ENCODE peak calls at places on chromosomes 5 and 9, in eight cellular contexts. H is GM23248; T is CD8-positive, alpha-beta memory T cell; O is testis; Y is mesendoderm; C is keratinocyte; U is breast epithelium; V is endothelial cell of umbilical vein. A is an unnamed sample.
A peak's percentile ranks its signal among the peaks of the same experiment; 100 is the strongest.

GRCh38 chr5:101045689-101046088 is 142.6 kb upstream of the ST8SIA4 start:
- DNase-seq in C (no peak), O (no peak), U (no peak), V (peak; percentile 55), H (peak; percentile 17), T (peak; percentile 5), Y (no peak), A (no peak)

GRCh38 chr9:128863647-128864046 is 18.1 kb downstream of the KYAT1 start:
- DNase-seq in C (no peak), V (peak; percentile 69), H (peak; percentile 62), O (peak; percentile 75), Y (peak; percentile 91), U (peak; percentile 77), T (peak; percentile 72), A (peak; percentile 94)

GRCh38 chr9:129849901-129850300 is 14.6 kb downstream of the USP20 start:
- DNase-seq in C (no peak), H (no peak), Y (no peak), U (no peak), T (no peak), O (no peak), V (peak; percentile 25), A (no peak)

GRCh38 chr5:172395483-172395882 is 58.8 kb downstream of the SH3PXD2B start:
- DNase-seq in U (no peak), Y (no peak), C (no peak), H (no peak), T (no peak), O (no peak), V (peak; percentile 58), A (no peak)

GRCh38 chr9:116383956-116384355 is 230.4 kb downstream of the PAPPA start:
- DNase-seq in T (no peak), O (no peak), U (no peak), V (no peak), H (no peak), Y (no peak), C (no peak), A (no peak)

GRCh38 chr5:95241155-95241554 is 43.7 kb downstream of the MCTP1 start:
- DNase-seq in Y (no peak), T (no peak), V (peak; percentile 72), C (no peak), O (no peak), U (no peak), H (no peak), A (no peak)

GRCh38 chr9:16030513-16031185 is 477.8 kb downstream of the CCDC171 start:
- DNase-seq in C (peak; percentile 68), H (peak; percentile 94), V (peak; percentile 5), O (no peak), T (no peak), U (no peak), Y (peak; percentile 49), A (no peak)

GRCh38 chr9:100472725-100473261 is at the start of gene TMEFF1:
- DNase-seq in T (peak; percentile 22), C (no peak), H (peak; percentile 66), U (no peak), V (peak; percentile 61), Y (peak; percentile 90), O (peak; percentile 36), A (no peak)

GRCh38 chr5:137491121-137491520 is 8.0 kb downstream of the SPOCK1 start:
- DNase-seq in Y (no peak), H (peak; percentile 55), T (no peak), U (no peak), V (peak; percentile 49), C (no peak), O (no peak), A (no peak)

GRCh38 chr5:142753114-142753764 is 16.9 kb upstream of the ARHGAP26 start:
- DNase-seq in V (peak; percentile 36), U (peak; percentile 73), T (no peak), Y (no peak), H (peak; percentile 43), O (peak; percentile 82), C (no peak), A (peak; percentile 52)

GRCh38 chr9:128911529-128912035 is 9.2 kb upstream of the PHYHD1 start:
- DNase-seq in U (no peak), V (peak; percentile 85), T (no peak), Y (peak; percentile 96), C (peak; percentile 92), H (peak; percentile 65), O (no peak), A (peak; percentile 95)

DNA sequence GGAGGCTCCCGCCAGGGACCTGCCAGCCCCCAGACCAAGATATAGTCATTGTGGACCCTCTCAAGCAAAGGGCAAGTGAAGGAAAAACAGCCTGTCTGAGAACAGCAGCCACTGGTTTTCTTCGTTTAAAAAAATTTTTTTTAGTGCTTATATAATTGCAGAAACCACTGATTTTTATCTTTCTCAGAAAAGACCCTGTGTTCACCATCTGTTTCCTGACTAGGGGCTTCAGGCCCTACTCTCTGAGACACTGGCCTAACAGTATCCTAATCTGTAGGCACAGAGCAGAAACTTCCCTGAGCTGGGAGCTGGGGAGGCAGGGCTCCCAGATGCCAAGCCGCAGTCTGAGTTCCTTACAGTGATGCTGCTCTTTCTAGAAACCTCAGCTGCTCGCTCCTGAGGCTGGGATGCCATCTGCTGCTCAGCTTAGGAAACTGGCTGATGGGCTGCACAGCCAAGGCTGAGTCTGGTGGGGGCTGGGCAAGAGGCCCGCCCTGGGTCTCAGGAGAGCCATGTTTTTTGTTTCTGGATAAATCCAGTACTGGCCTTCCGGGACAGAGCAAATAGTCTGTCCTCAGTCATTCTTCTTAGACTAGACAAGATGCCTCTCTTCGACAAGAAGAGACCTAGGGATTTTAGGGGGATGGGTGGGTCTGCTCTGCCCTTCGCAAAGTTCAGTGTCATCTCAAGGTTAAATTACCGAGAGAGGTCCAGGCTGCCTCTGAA is 31.0 kb upstream of the MATR3 start:
- DNase-seq in T (peak; percentile 42), O (peak; percentile 93), V (peak; percentile 87), Y (peak; percentile 94), U (peak; percentile 82), H (peak; percentile 97), C (no peak), A (peak; percentile 93)
- H3K27ac ChIP-seq in T (no peak overlapping the region), O (no peak overlapping the region), V (no peak overlapping the region), Y (no peak overlapping the region), U (peak overlapping the region; percentile 15), H (no peak overlapping the region), C (no peak overlapping the region), A (no peak overlapping the region)

GRCh38 chr5:93590511-93590910 is 7.5 kb downstream of the NR2F1 start:
- DNase-seq in U (no peak), V (no peak), H (no peak), T (no peak), C (no peak), O (no peak), Y (no peak), A (no peak)

GRCh38 chr5:93591323-93591945 is 8.4 kb downstream of the NR2F1 start:
- DNase-seq in O (no peak), V (no peak), T (no peak), U (no peak), Y (no peak), C (no peak), H (no peak), A (no peak)

GRCh38 chr5:93594591-93595419 is 11.8 kb downstream of the NR2F1 start:
- DNase-seq in C (no peak), T (no peak), O (no peak), V (no peak), H (no peak), Y (peak; percentile 70), U (no peak), A (no peak)

GRCh38 chr5:93593476-93594060 is 10.5 kb downstream of the NR2F1 start:
- DNase-seq in O (no peak), U (no peak), T (no peak), V (no peak), Y (no peak), H (no peak), C (no peak), A (no peak)

GRCh38 chr5:93592866-93593265 is 9.8 kb downstream of the NR2F1 start:
- DNase-seq in T (no peak), H (no peak), C (no peak), O (no peak), U (no peak), Y (no peak), V (no peak), A (no peak)
- H3K27me3 ChIP-seq in T (peaks cover 55% of the 10 kb centered on the region), H (no peaks in the 10 kb centered on the region), C (peaks cover 74% of the 10 kb centered on the region), O (no peaks in the 10 kb centered on the region), U (peaks cover 46% of the 10 kb centered on the region), Y (peaks cover 87% of the 10 kb centered on the region), V (no peaks in the 10 kb centered on the region), A (no peaks in the 10 kb centered on the region)

DNA sequence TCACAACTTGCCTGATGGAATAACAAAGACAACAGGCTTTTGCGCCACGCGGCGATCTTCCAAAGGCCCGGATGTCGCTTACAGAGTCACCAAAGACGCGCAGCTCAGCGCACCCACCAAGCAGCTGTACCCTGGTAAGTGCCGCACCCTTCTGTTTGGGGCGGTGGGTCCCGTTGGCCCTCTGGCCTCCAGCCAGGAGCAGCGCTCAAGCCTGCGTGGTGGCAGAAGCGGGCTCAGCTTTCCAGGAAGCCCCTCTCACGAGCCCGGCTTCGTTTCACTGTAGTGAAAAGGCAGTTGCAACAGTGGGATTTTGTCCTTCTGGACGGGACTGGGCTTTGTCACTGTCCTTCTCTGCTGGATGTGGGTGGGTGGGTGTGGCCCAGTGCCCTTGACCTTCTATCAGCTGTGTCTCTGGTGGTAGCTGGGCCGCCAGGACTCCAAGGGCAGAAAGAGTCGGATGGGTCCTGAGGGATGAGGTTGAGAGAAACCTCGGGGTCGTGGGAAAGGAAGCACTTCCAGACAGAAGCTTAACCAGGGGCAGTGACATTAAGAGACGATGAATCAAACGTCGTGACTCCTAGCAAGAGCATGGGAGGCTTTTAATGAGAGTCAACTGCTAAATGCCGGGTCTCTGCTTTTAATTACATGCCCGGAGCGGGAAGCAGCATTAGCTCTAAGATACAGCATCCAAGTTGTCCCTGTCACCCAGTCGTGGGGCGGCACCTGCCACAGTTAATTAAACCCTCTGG is 49.5 kb downstream of the COL5A1 start:
- DNase-seq in C (no peak), O (no peak), T (no peak), H (peak; percentile 72), V (no peak), Y (no peak), U (no peak), A (peak; percentile 54)
- H3K27ac ChIP-seq in C (no peak overlapping the region), O (no peak overlapping the region), T (no peak overlapping the region), H (peak overlapping the region; percentile 56), V (no peak overlapping the region), Y (no peak overlapping the region), U (peak overlapping the region; percentile 32), A (no peak overlapping the region)

DNA sequence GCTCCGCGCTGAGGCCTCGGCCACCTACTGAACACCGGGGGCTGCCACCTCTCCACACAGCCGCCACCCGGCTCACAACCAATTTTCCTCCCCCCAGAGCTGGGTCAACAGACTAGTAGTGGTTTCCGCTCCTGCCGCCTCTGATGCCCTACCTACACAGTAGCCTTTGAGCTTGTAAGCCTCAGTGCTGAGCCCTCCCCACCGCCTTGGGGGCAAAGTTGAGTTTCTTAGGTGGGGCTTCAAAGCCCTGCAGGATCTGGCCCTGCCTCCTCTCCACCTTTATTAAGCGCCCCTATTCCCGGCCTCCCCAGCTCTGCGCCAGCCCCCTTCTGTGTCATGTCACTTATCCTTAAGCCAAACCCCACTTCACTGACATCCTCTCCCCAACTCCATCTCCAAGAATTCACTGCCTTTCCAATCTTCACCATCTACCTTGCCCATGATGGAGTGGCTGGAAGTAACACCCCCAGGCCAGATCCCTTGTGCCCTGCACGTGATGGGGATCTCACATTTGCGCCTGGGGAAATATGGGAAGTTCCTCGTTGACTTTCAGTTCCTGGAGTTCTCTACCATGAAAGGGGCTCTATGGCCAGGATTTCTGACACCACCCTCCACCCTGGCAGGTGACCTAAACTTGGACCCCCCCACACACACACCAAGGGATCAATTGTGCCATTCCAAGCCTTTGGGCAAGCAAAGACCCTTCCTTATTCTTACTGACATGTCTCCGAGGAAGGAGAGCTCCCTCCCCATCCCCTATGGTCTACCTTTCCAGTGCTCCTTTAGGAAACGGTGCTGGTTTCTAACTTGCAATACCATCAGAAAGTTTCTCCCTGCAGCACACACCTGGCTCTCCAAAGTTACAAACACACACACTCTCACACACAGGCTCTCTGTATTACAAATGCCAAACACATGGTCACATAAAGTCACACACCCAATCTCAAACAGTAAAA is 2.7 kb upstream of the CNTFR start:
- DNase-seq in V (no peak), T (no peak), O (no peak), C (no peak), U (no peak), H (no peak), Y (no peak), A (no peak)
- H3K27me3 ChIP-seq in V (peaks cover 67% of the 10 kb centered on the region), T (peaks cover 55% of the 10 kb centered on the region), O (no peaks in the 10 kb centered on the region), C (peaks cover 56% of the 10 kb centered on the region), U (peaks cover 10% of the 10 kb centered on the region), H (peaks cover 73% of the 10 kb centered on the region), Y (peaks cover 33% of the 10 kb centered on the region), A (no peaks in the 10 kb centered on the region)

A was measured in aorta.